ENCODE peak calls at places on chromosomes 16 and 17, in four cellular contexts. F, O, J and D are unnamed samples. For H3K79me2, the result is how much of the 10 kb centered on the place peaks cover.

GRCh38 chr16:84295203-84295850 is 649 bp downstream of the WFDC1 start:
- DNase-seq in F (no peak), O (no peak), J (no peak), D (no peak)

GRCh38 chr16:3915438-3916250 is 35.1 kb upstream of the CREBBP start:
- DNase-seq in F (no peak), O (no peak), J (no peak), D (no peak)

GRCh38 chr16:67726106-67727034 is 7.3 kb upstream of the GFOD2 start:
- DNase-seq in F (no peak), O (no peak), J (no peak), D (no peak)

GRCh38 chr17:10117581-10118001 is 80.8 kb downstream of the GAS7 start:
- DNase-seq in F (no peak), O (peak), J (no peak), D (peak)

GRCh38 chr16:30064746-30065111 is 831 bp upstream of the ALDOA start:
- DNase-seq in F (peak), O (no peak), J (no peak), D (no peak)

GRCh38 chr17:29574732-29575510 is 6.4 kb downstream of the TP53I13 start:
- DNase-seq in F (peak), O (no peak), J (no peak), D (no peak)

GRCh38 chr17:77783991-77784820 is 174.3 kb upstream of the TNRC6C start:
- DNase-seq in F (no peak), O (no peak), J (no peak), D (no peak)

GRCh38 chr16:51569204-51569911 is 418.3 kb upstream of the SALL1 start:
- DNase-seq in F (no peak), O (no peak), J (no peak), D (no peak)

GRCh38 chr17:82876602-82877391 is 37.0 kb upstream of the ZNF750 start:
- DNase-seq in F (peak), O (peak), J (no peak), D (peak)

GRCh38 chr17:75108193-75108592 is 1.6 kb upstream of the ARMC7 start:
- DNase-seq in F (no peak), O (no peak), J (no peak), D (no peak)

GRCh38 chr17:75110307-75110937 is 653 bp downstream of the ARMC7 start:
- DNase-seq in F (peak), O (peak), J (no peak), D (no peak)

GRCh38 chr17:75109047-75109406 is 742 bp upstream of the ARMC7 start:
- DNase-seq in F (peak), O (no peak), J (no peak), D (no peak)

GRCh38 chr17:75111777-75112176 is 2.0 kb downstream of the ARMC7 start:
- DNase-seq in F (no peak), O (no peak), J (no peak), D (no peak)

DNA sequence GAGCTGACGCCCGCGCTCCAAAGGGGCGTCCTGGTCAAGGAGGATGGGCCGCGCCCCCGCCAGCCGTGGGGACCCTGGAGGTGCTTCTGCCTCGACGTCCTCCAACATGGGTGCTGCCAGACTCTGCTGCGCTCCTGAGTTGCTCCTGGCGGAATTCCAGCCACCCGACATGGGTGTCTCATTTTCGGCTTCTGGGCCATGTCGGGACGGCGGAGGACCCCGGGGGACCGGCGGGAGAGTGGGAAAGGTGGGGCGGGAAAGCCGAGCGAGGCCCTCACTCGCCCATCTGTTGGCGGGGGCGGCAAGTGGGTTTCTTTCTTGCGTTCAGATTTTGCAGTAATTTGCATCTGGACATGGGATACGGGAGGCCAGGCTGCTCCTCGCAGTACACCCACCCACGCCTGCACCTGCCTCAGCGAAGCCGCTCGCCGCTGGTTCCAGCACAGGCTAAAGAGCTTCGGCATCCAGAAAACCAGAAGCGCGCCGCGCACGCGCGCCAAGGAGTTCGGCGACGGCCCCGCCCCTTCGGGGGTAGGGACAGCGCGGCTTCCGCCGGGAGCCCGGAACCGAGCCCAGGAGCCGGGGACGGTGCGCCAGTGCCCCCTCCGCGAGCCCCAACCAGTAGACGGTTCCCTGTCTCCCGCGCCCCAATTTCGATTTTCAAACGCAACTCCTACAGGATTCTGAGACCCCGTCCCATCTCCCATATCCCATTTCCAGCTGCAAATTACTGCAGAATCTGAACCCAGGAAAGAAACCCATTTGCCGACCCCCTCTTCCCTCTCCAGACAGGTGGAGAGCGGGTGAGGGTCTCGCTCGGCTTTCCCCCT is at the start of gene ARMC7:
- DNase-seq in F (peak), O (peak), J (no peak), D (peak)
- H3K4ac ChIP-seq in F (no peak), O (peak), J (peak), D (peak)

GRCh38 chr16:23945243-23945642 is 109.5 kb downstream of the PRKCB start:
- DNase-seq in F (no peak), O (no peak), J (no peak), D (no peak)
- H2BK5ac ChIP-seq in F (no peak), O (no peak), J (no peak), D (no peak)

GRCh38 chr16:8924214-8924613 is 39.5 kb downstream of the USP7 start:
- DNase-seq in F (no peak), O (no peak), J (no peak), D (no peak)
- H3K79me2 ChIP-seq in F (under half), O (under half), J (under half), D (under half)

DNA sequence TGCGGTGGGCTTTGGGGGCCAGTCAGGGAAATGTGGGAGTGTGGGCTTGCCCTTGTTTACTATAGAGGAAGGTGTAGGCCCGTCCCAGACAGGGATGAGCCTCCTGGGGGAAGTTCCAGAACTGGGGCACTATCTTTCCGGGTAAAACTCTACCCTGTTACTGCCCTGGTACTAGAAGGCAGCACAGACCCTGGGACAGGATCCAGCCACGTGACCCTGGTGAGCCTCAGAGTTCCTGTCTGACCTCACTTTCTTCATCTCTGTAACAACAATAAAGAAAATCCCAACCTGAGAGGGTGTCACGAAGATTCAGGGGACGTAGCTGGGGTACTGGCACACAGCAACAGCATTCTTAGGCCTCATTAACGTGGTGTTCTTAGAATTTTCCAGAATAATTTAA is 239.6 kb upstream of the FOXF1 start:
- DNase-seq in F (no peak), O (no peak), J (no peak), D (no peak)
- H3K4ac ChIP-seq in F (no peak), O (no peak), J (no peak), D (no peak)

DNA sequence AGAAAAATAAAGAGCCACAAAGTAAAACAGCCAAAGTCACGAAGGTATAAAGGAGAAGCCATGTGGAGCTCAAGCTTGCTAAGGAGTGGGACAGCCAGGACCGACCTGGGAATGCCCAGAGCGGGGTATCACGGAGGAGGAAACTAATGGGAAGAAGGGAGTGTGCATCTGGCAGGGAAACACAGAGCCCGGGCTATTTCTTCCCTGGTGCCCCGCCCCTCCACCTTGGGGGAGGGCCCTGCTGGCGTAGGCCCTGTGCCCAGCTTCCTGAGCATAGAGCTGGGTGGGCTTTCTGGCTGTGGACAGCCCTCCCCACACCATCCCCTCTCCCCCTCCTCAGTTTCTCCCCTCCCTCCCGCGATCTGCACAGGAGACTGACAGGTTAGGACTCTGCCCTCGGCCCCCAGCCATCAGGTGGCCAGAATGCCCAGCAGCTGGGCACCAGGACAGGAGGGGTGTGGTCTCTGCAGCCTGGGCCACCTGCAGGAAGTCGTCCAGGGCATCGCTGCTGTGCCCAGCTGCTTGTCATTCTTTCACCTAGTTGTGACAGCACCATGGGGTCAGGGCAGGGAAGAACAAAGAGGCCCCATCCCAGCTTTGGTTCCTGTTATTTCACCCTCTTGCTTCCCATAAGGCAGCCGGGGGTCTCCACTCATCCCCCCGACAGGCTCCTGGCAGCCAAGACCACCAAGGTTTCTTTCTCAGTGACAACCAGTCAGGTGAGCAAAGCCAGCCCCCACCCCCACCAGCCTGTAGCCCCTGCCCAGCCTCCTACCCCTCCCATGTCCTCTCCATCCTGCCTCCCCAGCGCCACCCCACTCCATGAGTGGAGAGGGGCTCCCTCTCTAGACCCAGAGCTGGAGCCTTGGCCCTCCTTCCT is 7.1 kb upstream of the DCAF7 start:
- DNase-seq in F (no peak), O (no peak), J (no peak), D (no peak)
- H2BK5ac ChIP-seq in F (no peak), O (no peak), J (no peak), D (no peak)

GRCh38 chr17:58514795-58515157 is 338 bp upstream of the MTMR4 start:
- DNase-seq in F (no peak), O (no peak), J (no peak), D (no peak)
- H3K79me2 ChIP-seq in F (under half), O (under half), J (under half), D (under half)

GRCh38 chr16:71893888-71894228 is 1.5 kb upstream of the IST1 start:
- DNase-seq in F (no peak), O (no peak), J (no peak), D (no peak)

GRCh38 chr16:71894921-71895678 is at the start of gene IST1:
- DNase-seq in F (peak), O (peak), J (peak), D (peak)

GRCh38 chr16:71894229-71894920 is 956 bp upstream of the IST1 start:
- DNase-seq in F (peak), O (peak), J (peak), D (peak)

GRCh38 chr16:71896688-71897368 is 1.5 kb downstream of the IST1 start:
- DNase-seq in F (no peak), O (no peak), J (no peak), D (peak)

DNA sequence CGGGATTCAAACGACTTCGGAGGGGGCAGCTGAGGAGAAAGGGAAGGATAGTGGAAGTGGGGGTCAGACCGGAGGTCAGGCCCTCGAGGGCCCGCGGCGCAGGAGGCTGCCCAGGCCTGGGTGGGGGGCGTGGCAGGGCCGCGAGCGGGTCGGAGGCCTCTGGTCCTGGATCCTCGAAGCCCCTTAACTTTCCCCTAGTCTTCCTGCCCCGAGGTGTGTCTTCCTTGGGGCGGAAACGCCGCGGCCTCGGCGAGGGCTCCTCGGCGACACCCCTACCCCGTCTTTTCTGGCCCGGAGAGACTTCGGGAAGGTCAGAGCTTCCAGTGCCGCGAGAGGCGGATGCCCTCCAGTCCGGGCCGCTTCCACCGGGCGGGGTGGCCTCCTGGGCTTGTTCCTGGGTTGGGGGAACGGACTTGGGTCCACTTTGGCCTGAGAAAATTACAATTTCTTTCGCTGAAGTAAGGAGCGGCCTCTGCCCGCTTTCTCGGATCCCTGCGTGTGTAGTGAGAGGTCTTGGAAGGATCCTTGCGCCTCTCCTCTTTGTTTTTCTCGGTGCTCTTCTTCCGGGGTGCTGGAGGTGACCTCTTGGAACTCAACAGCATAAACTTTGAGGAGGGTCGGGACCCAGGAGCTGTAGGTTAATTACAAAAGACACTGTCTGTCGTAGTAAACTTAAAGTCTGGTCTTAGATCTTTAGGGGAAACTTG is 501 bp downstream of the IST1 start:
- DNase-seq in F (no peak), O (no peak), J (no peak), D (peak)
- H3K4ac ChIP-seq in F (no peak), O (peak), J (peak), D (peak)

GRCh38 chr16:11181242-11181888 is 74.6 kb downstream of the SOCS1 start:
- DNase-seq in F (no peak), O (no peak), J (no peak), D (no peak)
- H2BK5ac ChIP-seq in F (no peak), O (no peak), J (no peak), D (no peak)